ENCODE peak calls at places on chromosomes 5 and 9, in ten cellular contexts. One of them, this sample, is unnamed.

GRCh38 chr5:91219141-91219802 is 163.8 kb downstream of the ARRDC3 start:
- DNase-seq in HCEC 1CT: peak
- DNase-seq in Right ventricle myocardium superior: no peak
- DNase-seq in activated naive CD8-positive, alpha-beta T cell treated with anti-CD3 and anti-CD28 coated beads, Interleukin-2, amount 10 ng/mL, durations not matched to agents 7 days and 5 days: no peak
- DNase-seq in WTC11: no peak
- DNase-seq in ovary: no peak
- DNase-seq in DMS153: no peak
- DNase-seq in stromal cell of bone marrow: peak
- DNase-seq in activated effector memory CD4-positive, alpha-beta T cell treated with Interleukin-2 at 50 U/mL for 16 hours: no peak
- DNase-seq in progenitor cell of endocrine pancreas: no peak
- DNase-seq in this sample: peak

GRCh38 chr5:68973696-68974095 is 120.1 kb upstream of the SLC30A5 start:
- DNase-seq in WTC11: no peak
- DNase-seq in activated naive CD8-positive, alpha-beta T cell treated with anti-CD3 and anti-CD28 coated beads, Interleukin-2, amount 10 ng/mL, durations not matched to agents 7 days and 5 days: no peak
- DNase-seq in Right ventricle myocardium superior: no peak
- DNase-seq in DMS153: no peak
- DNase-seq in ovary: no peak
- DNase-seq in stromal cell of bone marrow: no peak
- DNase-seq in HCEC 1CT: no peak
- DNase-seq in activated effector memory CD4-positive, alpha-beta T cell treated with Interleukin-2 at 50 U/mL for 16 hours: no peak
- DNase-seq in progenitor cell of endocrine pancreas: no peak
- DNase-seq in this sample: no peak

GRCh38 chr9:91682806-91683205 is 259.2 kb upstream of the NFIL3 start:
- DNase-seq in Right ventricle myocardium superior: no peak
- DNase-seq in stromal cell of bone marrow: no peak
- DNase-seq in ovary: no peak
- DNase-seq in progenitor cell of endocrine pancreas: no peak
- DNase-seq in WTC11: no peak
- DNase-seq in activated effector memory CD4-positive, alpha-beta T cell treated with Interleukin-2 at 50 U/mL for 16 hours: no peak
- DNase-seq in HCEC 1CT: no peak
- DNase-seq in DMS153: no peak
- DNase-seq in activated naive CD8-positive, alpha-beta T cell treated with anti-CD3 and anti-CD28 coated beads, Interleukin-2, amount 10 ng/mL, durations not matched to agents 7 days and 5 days: no peak
- DNase-seq in this sample: no peak

GRCh38 chr9:108552459-108553040 is 303.2 kb downstream of the ACTL7B start:
- DNase-seq in HCEC 1CT: no peak
- DNase-seq in activated effector memory CD4-positive, alpha-beta T cell treated with Interleukin-2 at 50 U/mL for 16 hours: no peak
- DNase-seq in WTC11: no peak
- DNase-seq in Right ventricle myocardium superior: no peak
- DNase-seq in activated naive CD8-positive, alpha-beta T cell treated with anti-CD3 and anti-CD28 coated beads, Interleukin-2, amount 10 ng/mL, durations not matched to agents 7 days and 5 days: no peak
- DNase-seq in DMS153: peak
- DNase-seq in stromal cell of bone marrow: no peak
- DNase-seq in progenitor cell of endocrine pancreas: no peak
- DNase-seq in ovary: no peak
- DNase-seq in this sample: peak

GRCh38 chr5:176535101-176535654 is 2.0 kb downstream of the RNF44 start:
- DNase-seq in activated effector memory CD4-positive, alpha-beta T cell treated with Interleukin-2 at 50 U/mL for 16 hours: peak
- DNase-seq in ovary: no peak
- DNase-seq in stromal cell of bone marrow: no peak
- DNase-seq in progenitor cell of endocrine pancreas: no peak
- DNase-seq in activated naive CD8-positive, alpha-beta T cell treated with anti-CD3 and anti-CD28 coated beads, Interleukin-2, amount 10 ng/mL, durations not matched to agents 7 days and 5 days: peak
- DNase-seq in DMS153: no peak
- DNase-seq in HCEC 1CT: no peak
- DNase-seq in Right ventricle myocardium superior: no peak
- DNase-seq in WTC11: no peak
- DNase-seq in this sample: no peak

GRCh38 chr5:80070338-80071056 is 35.3 kb downstream of the THBS4 start:
- DNase-seq in WTC11: no peak
- DNase-seq in activated naive CD8-positive, alpha-beta T cell treated with anti-CD3 and anti-CD28 coated beads, Interleukin-2, amount 10 ng/mL, durations not matched to agents 7 days and 5 days: no peak
- DNase-seq in progenitor cell of endocrine pancreas: no peak
- DNase-seq in DMS153: no peak
- DNase-seq in stromal cell of bone marrow: no peak
- DNase-seq in Right ventricle myocardium superior: no peak
- DNase-seq in activated effector memory CD4-positive, alpha-beta T cell treated with Interleukin-2 at 50 U/mL for 16 hours: no peak
- DNase-seq in HCEC 1CT: peak
- DNase-seq in ovary: no peak
- DNase-seq in this sample: no peak

GRCh38 chr5:42943931-42944631 is 96.0 kb downstream of the ANXA2R start:
- DNase-seq in WTC11: peak
- DNase-seq in HCEC 1CT: no peak
- DNase-seq in DMS153: no peak
- DNase-seq in progenitor cell of endocrine pancreas: no peak
- DNase-seq in stromal cell of bone marrow: no peak
- DNase-seq in ovary: no peak
- DNase-seq in activated effector memory CD4-positive, alpha-beta T cell treated with Interleukin-2 at 50 U/mL for 16 hours: no peak
- DNase-seq in activated naive CD8-positive, alpha-beta T cell treated with anti-CD3 and anti-CD28 coated beads, Interleukin-2, amount 10 ng/mL, durations not matched to agents 7 days and 5 days: no peak
- DNase-seq in Right ventricle myocardium superior: no peak
- DNase-seq in this sample: no peak

GRCh38 chr5:142644640-142645361 is 41.1 kb downstream of the FGF1 start:
- DNase-seq in progenitor cell of endocrine pancreas: no peak
- DNase-seq in activated naive CD8-positive, alpha-beta T cell treated with anti-CD3 and anti-CD28 coated beads, Interleukin-2, amount 10 ng/mL, durations not matched to agents 7 days and 5 days: no peak
- DNase-seq in DMS153: peak
- DNase-seq in stromal cell of bone marrow: peak
- DNase-seq in activated effector memory CD4-positive, alpha-beta T cell treated with Interleukin-2 at 50 U/mL for 16 hours: no peak
- DNase-seq in ovary: no peak
- DNase-seq in WTC11: no peak
- DNase-seq in HCEC 1CT: peak
- DNase-seq in Right ventricle myocardium superior: no peak
- DNase-seq in this sample: peak

GRCh38 chr5:143572270-143572669 is 168.8 kb upstream of the NR3C1 start:
- DNase-seq in Right ventricle myocardium superior: no peak
- DNase-seq in activated naive CD8-positive, alpha-beta T cell treated with anti-CD3 and anti-CD28 coated beads, Interleukin-2, amount 10 ng/mL, durations not matched to agents 7 days and 5 days: no peak
- DNase-seq in DMS153: no peak
- DNase-seq in activated effector memory CD4-positive, alpha-beta T cell treated with Interleukin-2 at 50 U/mL for 16 hours: no peak
- DNase-seq in stromal cell of bone marrow: no peak
- DNase-seq in progenitor cell of endocrine pancreas: no peak
- DNase-seq in ovary: no peak
- DNase-seq in WTC11: no peak
- DNase-seq in HCEC 1CT: no peak
- DNase-seq in this sample: no peak

GRCh38 chr5:164353155-164353554 is 847.7 kb downstream of the MAT2B start:
- DNase-seq in activated naive CD8-positive, alpha-beta T cell treated with anti-CD3 and anti-CD28 coated beads, Interleukin-2, amount 10 ng/mL, durations not matched to agents 7 days and 5 days: no peak
- DNase-seq in progenitor cell of endocrine pancreas: no peak
- DNase-seq in Right ventricle myocardium superior: no peak
- DNase-seq in ovary: no peak
- DNase-seq in WTC11: no peak
- DNase-seq in DMS153: no peak
- DNase-seq in activated effector memory CD4-positive, alpha-beta T cell treated with Interleukin-2 at 50 U/mL for 16 hours: no peak
- DNase-seq in stromal cell of bone marrow: no peak
- DNase-seq in HCEC 1CT: no peak
- DNase-seq in this sample: no peak

GRCh38 chr9:20197976-20198685 is 409.3 kb upstream of the SLC24A2 start:
- DNase-seq in HCEC 1CT: peak
- DNase-seq in progenitor cell of endocrine pancreas: no peak
- DNase-seq in ovary: no peak
- DNase-seq in stromal cell of bone marrow: no peak
- DNase-seq in Right ventricle myocardium superior: no peak
- DNase-seq in DMS153: no peak
- DNase-seq in WTC11: no peak
- DNase-seq in activated effector memory CD4-positive, alpha-beta T cell treated with Interleukin-2 at 50 U/mL for 16 hours: no peak
- DNase-seq in activated naive CD8-positive, alpha-beta T cell treated with anti-CD3 and anti-CD28 coated beads, Interleukin-2, amount 10 ng/mL, durations not matched to agents 7 days and 5 days: no peak
- DNase-seq in this sample: peak

GRCh38 chr5:162512935-162513575 is 445.5 kb downstream of the GABRG2 start:
- DNase-seq in Right ventricle myocardium superior: no peak
- DNase-seq in WTC11: no peak
- DNase-seq in ovary: no peak
- DNase-seq in stromal cell of bone marrow: no peak
- DNase-seq in progenitor cell of endocrine pancreas: no peak
- DNase-seq in HCEC 1CT: no peak
- DNase-seq in activated effector memory CD4-positive, alpha-beta T cell treated with Interleukin-2 at 50 U/mL for 16 hours: no peak
- DNase-seq in activated naive CD8-positive, alpha-beta T cell treated with anti-CD3 and anti-CD28 coated beads, Interleukin-2, amount 10 ng/mL, durations not matched to agents 7 days and 5 days: no peak
- DNase-seq in DMS153: no peak
- DNase-seq in this sample: no peak